ENCODE peak calls at places on chromosomes 7 and 10, in six cellular contexts. B is psoas muscle, E is head of caudate nucleus, Y is fibroblast of mammary gland, Q is SW480, F is hippocampal formation. V is an unnamed sample.
A peak's percentile ranks its signal among the peaks of the same experiment; 100 is the strongest.

GRCh38 chr7:155618708-155619633 is 25.5 kb upstream of the RBM33 start:
- DNase-seq in F (no peak), B (no peak), Q (peak; percentile 80), Y (peak; percentile 29), E (no peak), V (no peak)

GRCh38 chr7:20191044-20191867 is 25.9 kb downstream of the MACC1 start:
- DNase-seq in F (no peak), E (no peak), Q (no peak), Y (no peak), B (no peak), V (no peak)

GRCh38 chr7:150487625-150488024 is 27.0 kb upstream of the GIMAP7 start:
- DNase-seq in E (no peak), F (no peak), B (no peak), Y (no peak), Q (no peak), V (no peak)

GRCh38 chr10:6786579-6787031 is 206.5 kb upstream of the PRKCQ start:
- DNase-seq in F (peak; percentile 43), Y (peak; percentile 71), E (peak; percentile 49), Q (no peak), B (no peak), V (no peak)

GRCh38 chr10:48455392-48456151 is 149.1 kb downstream of the MAPK8 start:
- DNase-seq in B (no peak), E (no peak), Q (no peak), Y (no peak), F (no peak), V (no peak)

GRCh38 chr7:112782498-112782897 is 7.7 kb downstream of the TMEM168 start:
- DNase-seq in E (no peak), B (no peak), Y (no peak), Q (no peak), F (no peak), V (no peak)

GRCh38 chr7:78130443-78131200 is 332.0 kb downstream of the PHTF2 start:
- DNase-seq in Q (no peak), Y (no peak), F (no peak), B (no peak), E (no peak), V (no peak)

GRCh38 chr7:32092346-32092745 is 22.1 kb upstream of the PDE1C start:
- DNase-seq in E (no peak), B (no peak), Y (no peak), Q (no peak), F (no peak), V (no peak)

GRCh38 chr10:31431021-31431420 is 112.0 kb downstream of the ZEB1 start:
- DNase-seq in F (no peak), E (no peak), Q (no peak), B (no peak), Y (no peak), V (no peak)

GRCh38 chr10:93600861-93601773 is at the start of gene RBP4:
- DNase-seq in Q (no peak), F (no peak), B (peak; percentile 55), Y (peak; percentile 34), E (no peak), V (no peak)

GRCh38 chr10:62638062-62638477 is 166.4 kb upstream of the ADO start:
- DNase-seq in B (no peak), E (no peak), Q (no peak), Y (peak; percentile 29), F (no peak), V (no peak)

GRCh38 chr7:15352807-15353206 is 209.0 kb downstream of the AGMO start:
- DNase-seq in Q (no peak), F (no peak), B (no peak), Y (no peak), E (no peak), V (no peak)

GRCh38 chr7:105972276-105972675 is 9.2 kb downstream of the CDHR3 start:
- DNase-seq in Y (no peak), Q (no peak), E (no peak), F (no peak), B (no peak), V (no peak)

GRCh38 chr10:33732176-33733025 is 397.9 kb upstream of the NRP1 start:
- DNase-seq in E (no peak), B (no peak), Y (no peak), Q (no peak), F (no peak), V (no peak)

GRCh38 chr10:31780717-31781116 is 147.9 kb downstream of the ARHGAP12 start:
- DNase-seq in B (no peak), Q (no peak), Y (no peak), E (no peak), F (no peak), V (no peak)

GRCh38 chr7:155459133-155459866 is 1.4 kb downstream of the EN2 start:
- DNase-seq in B (no peak), F (no peak), Q (peak; percentile 45), E (no peak), Y (no peak), V (no peak)

GRCh38 chr10:25547391-25547790 is 372.6 kb downstream of the GPR158 start:
- DNase-seq in E (peak; percentile 56), Y (no peak), Q (no peak), F (no peak), B (no peak), V (no peak)

GRCh38 chr10:85606401-85606800 is 760.2 kb downstream of the GRID1 start:
- DNase-seq in F (no peak), Y (no peak), B (no peak), E (no peak), Q (no peak), V (no peak)

GRCh38 chr10:7507887-7508726 is 97.3 kb upstream of the SFMBT2 start:
- DNase-seq in F (no peak), Y (no peak), B (no peak), Q (no peak), E (no peak), V (no peak)

GRCh38 chr7:156119771-156120170 is 307.5 kb upstream of the SHH start:
- DNase-seq in Y (no peak), F (no peak), E (no peak), B (no peak), Q (no peak), V (no peak)

GRCh38 chr7:104230606-104231005 is 22.8 kb upstream of the ORC5 start:
- DNase-seq in Q (no peak), Y (peak; percentile 45), F (no peak), E (no peak), B (no peak), V (no peak)

GRCh38 chr7:26329520-26330269 is 38.0 kb downstream of the SNX10 start:
- DNase-seq in Q (no peak), Y (no peak), F (no peak), B (no peak), E (peak; percentile 45), V (peak; percentile 14)

GRCh38 chr7:129514683-129515082 is 12.4 kb downstream of the SMKR1 start:
- DNase-seq in B (no peak), F (no peak), E (no peak), Y (peak; percentile 48), Q (no peak), V (no peak)

GRCh38 chr10:117240730-117241529 is at the start of gene SLC18A2:
- DNase-seq in E (no peak), F (no peak), Q (no peak), Y (no peak), B (no peak), V (no peak)

V was measured in substantia nigra.